ENCODE peak calls at places on chromosomes 12 and 14, in six cellular contexts. P, H, J, K, S and E are unnamed samples.

GRCh38 chr14:46571970-46572369 is 79.6 kb downstream of the RPL10L start:
- DNase-seq in J (no peak), S (no peak), K (no peak), H (no peak), P (no peak), E (no peak)

GRCh38 chr14:89013098-89013504 is 188.7 kb downstream of the TTC8 start:
- DNase-seq in S (peak; percentile 68), K (peak; percentile 79), J (no peak), P (peak; percentile 43), H (no peak), E (no peak)

GRCh38 chr12:91316161-91316759 is 133.6 kb upstream of the DCN start:
- DNase-seq in J (no peak), K (no peak), H (no peak), S (no peak), P (no peak), E (no peak)

GRCh38 chr12:104122298-104122697 is 15.7 kb downstream of the NFYB start:
- DNase-seq in S (no peak), J (no peak), P (no peak), K (no peak), H (no peak), E (no peak)

GRCh38 chr12:123089125-123089524 is 61.8 kb downstream of the PITPNM2 start:
- DNase-seq in H (no peak), S (no peak), K (no peak), J (no peak), P (no peak), E (no peak)

GRCh38 chr12:42421844-42422779 is 96.1 kb downstream of the PPHLN1 start:
- DNase-seq in K (no peak), J (no peak), P (no peak), H (no peak), S (no peak), E (no peak)

GRCh38 chr14:103483600-103483999 is 39.0 kb downstream of the CKB start:
- DNase-seq in H (no peak), J (peak; percentile 37), P (no peak), S (no peak), K (no peak), E (no peak)

GRCh38 chr12:107818984-107819383 is 44.5 kb downstream of the ASCL4 start:
- DNase-seq in H (no peak), J (no peak), S (no peak), K (no peak), P (no peak), E (no peak)

GRCh38 chr12:13948631-13949030 is 32.8 kb downstream of the GRIN2B start:
- DNase-seq in S (no peak), H (no peak), K (no peak), P (no peak), J (no peak), E (no peak)

GRCh38 chr12:57707250-57707649 is 13.3 kb downstream of the OS9 start:
- DNase-seq in P (no peak), H (no peak), S (no peak), J (no peak), K (no peak), E (no peak)

GRCh38 chr12:127820846-127821245 is 446.1 kb upstream of the TMEM132C start:
- DNase-seq in K (no peak), H (no peak), S (no peak), J (no peak), P (no peak), E (no peak)

GRCh38 chr12:119415714-119416113 is 81.2 kb downstream of the CCDC60 start:
- DNase-seq in J (no peak), S (no peak), H (no peak), P (no peak), K (no peak), E (no peak)

GRCh38 chr12:98838282-98838681 is 193.2 kb downstream of the APAF1 start:
- DNase-seq in P (no peak), H (no peak), J (no peak), K (no peak), S (peak; percentile 20), E (no peak)

GRCh38 chr14:100622234-100622633 is 35.0 kb upstream of the BEGAIN start:
- DNase-seq in K (peak; percentile 28), J (no peak), H (no peak), P (no peak), S (peak; percentile 10), E (peak; percentile 52)

GRCh38 chr12:88208661-88209060 is 66.6 kb downstream of the TMTC3 start:
- DNase-seq in S (no peak), H (no peak), J (no peak), P (no peak), K (no peak), E (no peak)

GRCh38 chr14:80987235-80988032 is 32.0 kb downstream of the TSHR start:
- DNase-seq in J (peak; percentile 99), K (peak; percentile 78), H (peak; percentile 28), P (peak; percentile 98), S (peak; percentile 73), E (no peak)

GRCh38 chr12:44459569-44459968 is 416.5 kb downstream of the NELL2 start:
- DNase-seq in J (no peak), K (no peak), S (no peak), P (peak; percentile 86), H (no peak), E (no peak)

GRCh38 chr14:86973177-86973576 is 1019.8 kb downstream of the GALC start:
- DNase-seq in J (no peak), S (no peak), H (no peak), K (no peak), P (no peak), E (no peak)

GRCh38 chr12:89567691-89568239 is 41.9 kb upstream of the POC1B start:
- DNase-seq in H (no peak), J (no peak), K (no peak), S (no peak), P (no peak), E (no peak)

GRCh38 chr12:60539592-60539991 is 943.8 kb downstream of the SLC16A7 start:
- DNase-seq in S (no peak), P (no peak), K (no peak), H (no peak), J (no peak), E (no peak)

GRCh38 chr14:24110060-24110459 is 4.5 kb upstream of the DCAF11 start:
- DNase-seq in P (no peak), H (no peak), S (no peak), J (no peak), K (no peak), E (peak; percentile 59)

GRCh38 chr12:49527361-49528130 is 11.3 kb upstream of the KCNH3 start:
- DNase-seq in P (peak; percentile 90), K (no peak), H (no peak), S (no peak), J (no peak), E (no peak)

GRCh38 chr14:55556929-55557623 is 22.9 kb upstream of the KTN1 start:
- DNase-seq in J (peak; percentile 46), K (peak; percentile 67), P (peak; percentile 49), S (no peak), H (no peak), E (peak; percentile 86)

GRCh38 chr12:46357438-46358324 is 14.9 kb downstream of the SLC38A2 start:
- DNase-seq in S (no peak), J (no peak), H (no peak), P (peak; percentile 25), K (no peak), E (no peak)

GRCh38 chr12:125861299-125862281 is 796.4 kb downstream of the AACS start:
- DNase-seq in P (peak; percentile 28), K (peak; percentile 7), H (no peak), J (no peak), S (no peak), E (peak; percentile 72)

GRCh38 chr12:321606-322326 is 59.1 kb upstream of the SLC6A13 start:
- DNase-seq in K (no peak), H (no peak), J (peak; percentile 3), S (no peak), P (peak; percentile 82), E (no peak)

GRCh38 chr12:124756151-124756550 is 107.5 kb downstream of the SCARB1 start:
- DNase-seq in J (no peak), P (no peak), S (no peak), H (no peak), K (no peak), E (no peak)

GRCh38 chr12:110421701-110422100 is 18.2 kb upstream of the ANAPC7 start:
- DNase-seq in S (no peak), P (no peak), J (no peak), H (no peak), K (no peak), E (no peak)

GRCh38 chr14:34999500-34999899 is 16.7 kb downstream of the SRP54 start:
- DNase-seq in J (no peak), H (no peak), K (no peak), S (no peak), P (no peak), E (no peak)

GRCh38 chr14:63204407-63205280 is at the start of gene RHOJ:
- DNase-seq in H (no peak), K (peak; percentile 11), P (peak; percentile 63), J (peak; percentile 44), S (peak; percentile 26), E (no peak)

GRCh38 chr12:52428121-52428520 is 6.0 kb downstream of the KRT75 start:
- DNase-seq in H (no peak), J (no peak), S (peak; percentile 25), P (no peak), K (no peak), E (no peak)